ENCODE peak calls at places on chromosomes 1 and 21, in four cellular contexts. G is GM12865; F is esophagus muscularis mucosa; U is CD4-positive, alpha-beta T cell. Z is an unnamed sample.

GRCh38 chr1:152442291-152442690 is 28.2 kb upstream of the CRNN start:
- DNase-seq in G (no peak), F (no peak), U (no peak), Z (no peak)

GRCh38 chr1:218259800-218260199 is 25.3 kb upstream of the RRP15 start:
- DNase-seq in G (peak; percentile 22), F (no peak), U (no peak), Z (no peak)

GRCh38 chr1:116495534-116495933 is 75.3 kb downstream of the CD58 start:
- DNase-seq in G (no peak), F (no peak), U (no peak), Z (no peak)

GRCh38 chr1:242579528-242580235 is 55.2 kb upstream of the PLD5 start:
- DNase-seq in G (no peak), F (no peak), U (no peak), Z (no peak)

GRCh38 chr1:148263128-148263905 is 111.2 kb upstream of the NBPF11 start:
- DNase-seq in G (peak; percentile 93), F (peak; percentile 92), U (peak; percentile 43), Z (peak; percentile 28)

GRCh38 chr1:23010734-23011449 is 4.8 kb downstream of the TEX46 start:
- DNase-seq in G (no peak), F (no peak), U (no peak), Z (no peak)

GRCh38 chr1:224922404-224923164 is 6.9 kb upstream of the DNAH14 start:
- DNase-seq in G (peak; percentile 36), F (no peak), U (no peak), Z (no peak)

GRCh38 chr1:36517415-36517814 is 34.7 kb upstream of the CSF3R start:
- DNase-seq in G (no peak), F (no peak), U (no peak), Z (no peak)

GRCh38 chr1:91499904-91500755 is 521 bp upstream of the CDC7 start:
- DNase-seq in G (no peak), F (no peak), U (no peak), Z (no peak)

GRCh38 chr1:91500756-91501526 is at the start of gene CDC7:
- DNase-seq in G (peak; percentile 95), F (peak; percentile 96), U (peak; percentile 80), Z (peak; percentile 90)

GRCh38 chr1:91502882-91503184 is 2.2 kb downstream of the CDC7 start:
- DNase-seq in G (peak; percentile 40), F (no peak), U (no peak), Z (no peak)

GRCh38 chr1:91502138-91502881 is 1.7 kb downstream of the CDC7 start:
- DNase-seq in G (no peak), F (no peak), U (no peak), Z (no peak)

GRCh38 chr1:91501527-91501859 is 842 bp downstream of the CDC7 start:
- DNase-seq in G (peak; percentile 62), F (no peak), U (no peak), Z (no peak)
- TF ChIP-seq CTCF in G (no peak), F (no peak), U (no peak), Z (no peak)

GRCh38 chr1:85607126-85607912 is 26.8 kb downstream of the CCN1 start:
- DNase-seq in G (no peak), F (no peak), U (no peak), Z (no peak)

GRCh38 chr1:85604598-85604997 is 24.0 kb downstream of the CCN1 start:
- DNase-seq in G (no peak), F (no peak), U (no peak), Z (no peak)

GRCh38 chr1:85607913-85608250 is 27.3 kb downstream of the CCN1 start:
- DNase-seq in G (no peak), F (no peak), U (no peak), Z (no peak)

GRCh38 chr1:85606414-85606800 is 25.8 kb downstream of the CCN1 start:
- DNase-seq in G (no peak), F (no peak), U (no peak), Z (no peak)

DNA sequence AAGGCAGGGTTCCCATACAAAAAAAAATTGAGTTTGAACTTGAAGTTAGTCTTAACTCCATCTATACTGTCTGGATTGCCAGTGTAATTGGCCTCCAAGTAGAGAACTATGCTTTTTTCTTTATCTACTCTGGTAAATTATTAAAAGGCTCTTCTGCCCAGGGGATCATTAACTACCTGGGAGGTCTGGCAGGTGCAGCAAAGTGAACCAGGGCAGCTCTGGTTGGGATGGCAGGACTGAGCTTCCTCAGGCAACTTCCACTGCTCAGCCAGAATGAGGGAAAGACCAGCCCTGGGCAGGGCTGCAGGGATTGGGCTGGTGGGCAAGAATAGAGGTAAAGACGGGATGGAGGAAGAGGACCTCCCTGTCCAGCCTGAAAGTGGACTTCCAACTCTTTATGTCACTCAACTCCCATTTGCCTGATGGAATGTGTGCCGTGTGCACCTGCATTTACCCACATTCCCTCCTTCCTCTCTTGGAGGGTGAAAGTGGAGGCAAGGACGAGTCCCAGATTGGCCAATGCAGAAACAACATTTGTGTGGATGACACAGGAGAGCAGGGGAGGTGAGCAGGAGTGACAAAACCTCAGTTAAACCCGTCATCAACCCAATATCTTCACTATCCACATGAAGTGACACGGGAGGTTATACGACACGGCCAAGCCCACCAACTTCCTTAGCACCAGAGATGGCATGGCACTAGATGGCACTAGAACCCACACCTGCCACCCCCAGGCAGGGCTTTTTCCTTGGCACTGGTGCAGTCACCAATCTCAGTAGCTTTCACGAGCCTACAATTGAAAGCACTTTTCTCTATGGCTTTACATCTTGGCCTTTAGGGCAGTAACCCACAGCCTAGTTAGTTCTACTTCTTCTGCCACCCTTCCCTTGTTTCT is 25.2 kb downstream of the CCN1 start:
- DNase-seq in G (no peak), F (no peak), U (no peak), Z (no peak)
- TF ChIP-seq CTCF in G (no peak), F (no peak), U (no peak), Z (no peak)

GRCh38 chr1:206430031-206430983 is 40.0 kb upstream of the IKBKE start:
- DNase-seq in G (peak; percentile 72), F (no peak), U (no peak), Z (no peak)
- TF ChIP-seq CTCF in G (no peak), F (no peak), U (no peak), Z (no peak)

GRCh38 chr1:53065391-53065790 is 3.4 kb downstream of the PODN start:
- DNase-seq in G (no peak), F (no peak), U (no peak), Z (no peak)
- TF ChIP-seq CTCF in G (no peak), F (no peak), U (no peak), Z (no peak)

DNA sequence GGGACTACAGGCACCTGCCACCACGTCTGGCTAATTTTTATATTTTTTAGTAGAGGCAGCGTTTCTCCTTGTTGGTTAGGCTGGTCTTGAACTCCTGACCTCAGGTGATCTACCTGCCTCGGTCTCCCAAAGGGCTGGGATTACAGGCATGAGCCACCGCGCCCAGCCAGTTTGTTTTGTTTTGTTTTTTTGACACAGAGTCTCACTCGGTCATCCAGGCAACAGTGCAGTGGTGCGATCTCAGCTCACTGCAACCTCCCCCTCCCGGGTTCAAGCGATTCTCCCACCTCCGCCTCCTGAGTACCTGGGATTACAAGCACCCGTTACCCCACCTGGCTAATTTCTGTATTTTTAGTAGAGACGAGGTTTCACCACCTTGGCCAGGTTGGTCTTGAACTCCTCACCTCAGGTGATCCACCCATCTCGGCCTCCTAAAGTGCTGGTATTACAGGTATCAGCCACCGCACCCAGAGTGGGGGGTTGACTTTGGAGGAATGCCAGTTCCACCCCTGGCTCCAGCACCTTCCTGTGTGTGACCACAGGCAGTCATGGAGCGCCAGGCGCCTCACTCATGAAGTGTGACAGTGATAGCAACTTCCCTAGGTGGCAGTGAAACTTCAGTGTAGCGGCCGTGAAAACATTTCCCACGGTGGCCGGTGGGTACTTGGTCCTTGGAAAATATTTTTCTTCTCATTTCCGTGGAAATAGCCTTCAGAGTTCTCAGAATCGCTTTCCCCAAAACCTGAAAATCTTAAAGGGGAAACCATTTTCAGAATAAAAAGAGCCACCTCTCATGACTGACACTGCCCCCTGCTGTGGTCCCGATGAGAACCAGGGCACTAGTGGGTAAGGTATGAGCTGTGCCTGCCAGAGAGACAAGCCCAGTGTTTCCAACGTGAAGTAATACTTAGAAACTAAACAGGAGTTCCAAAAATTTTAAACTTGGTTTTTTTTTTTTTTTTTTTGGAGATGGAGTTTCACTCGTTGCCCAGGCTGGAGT is 48.6 kb downstream of the WDR4 start:
- DNase-seq in G (no peak), F (peak; percentile 45), U (peak; percentile 8), Z (no peak)
- TF ChIP-seq CTCF in G (no peak), F (no peak), U (no peak), Z (no peak)

Z was measured in progenitor cell of endocrine pancreas.